ENCODE peak calls at places on chromosome 3, in six cellular contexts. N is T follicular helper cell; M is dorsolateral prefrontal cortex; D is heart left ventricle; J is CD8-positive, alpha-beta T cell; G is D341Med. X is an unnamed sample.

GRCh38 chr3:12483872-12484197 is 445 bp upstream of the TSEN2 start:
- DNase-seq in M (no peak), G (no peak), J (no peak), D (no peak), N (no peak), X (no peak)

GRCh38 chr3:183513046-183513706 is 42.3 kb downstream of the KLHL6 start:
- DNase-seq in N (peak), D (no peak), M (no peak), G (no peak), J (peak), X (peak)

GRCh38 chr3:55571913-55572312 is 84.8 kb upstream of the WNT5A start:
- DNase-seq in N (no peak), D (peak), G (no peak), M (peak), J (no peak), X (no peak)

GRCh38 chr3:48190911-48191310 is 2.7 kb upstream of the CDC25A start:
- DNase-seq in J (no peak), M (no peak), D (no peak), G (no peak), N (no peak), X (no peak)

GRCh38 chr3:185046623-185047022 is 106.2 kb downstream of the C3orf70 start:
- DNase-seq in J (no peak), M (no peak), N (no peak), G (no peak), D (no peak), X (no peak)

GRCh38 chr3:14806641-14807263 is 12.0 kb upstream of the FGD5 start:
- DNase-seq in J (no peak), G (no peak), M (no peak), N (no peak), D (peak), X (no peak)

GRCh38 chr3:99869621-99870020 is 52.0 kb downstream of the CMSS1 start:
- DNase-seq in J (no peak), D (no peak), N (no peak), G (no peak), M (no peak), X (no peak)

GRCh38 chr3:172466553-172467130 is 18.4 kb upstream of the GHSR start:
- DNase-seq in J (no peak), D (no peak), M (no peak), N (no peak), G (no peak), X (no peak)

GRCh38 chr3:37096972-37097371 is 77.4 kb downstream of the LRRFIP2 start:
- DNase-seq in N (no peak), D (no peak), G (no peak), J (no peak), M (no peak), X (no peak)

GRCh38 chr3:134087046-134087974 is 57.6 kb upstream of the SLCO2A1 start:
- DNase-seq in M (no peak), G (no peak), N (no peak), J (no peak), D (no peak), X (no peak)

GRCh38 chr3:124780767-124781485 is 50.7 kb downstream of the UMPS start:
- DNase-seq in J (no peak), N (no peak), M (no peak), G (no peak), D (peak), X (no peak)

GRCh38 chr3:136297826-136298225 is 47.7 kb downstream of the PCCB start:
- DNase-seq in G (no peak), D (no peak), J (no peak), N (no peak), M (no peak), X (no peak)

GRCh38 chr3:149167898-149168297 is 38.5 kb downstream of the HPS3 start:
- DNase-seq in M (no peak), D (no peak), J (no peak), G (no peak), N (no peak), X (no peak)

GRCh38 chr3:123899300-123899865 is 15.3 kb upstream of the MYLK start:
- DNase-seq in D (no peak), G (no peak), J (no peak), M (no peak), N (no peak), X (no peak)

GRCh38 chr3:146594843-146595482 is 10.2 kb downstream of the PLSCR5 start:
- DNase-seq in M (no peak), J (no peak), D (no peak), G (no peak), N (no peak), X (no peak)

GRCh38 chr3:133843634-133844033 is 38.0 kb downstream of the SRPRB start:
- DNase-seq in J (no peak), D (peak), M (no peak), N (no peak), G (no peak), X (no peak)

GRCh38 chr3:115626006-115626409 is 2.7 kb downstream of the GAP43 start:
- DNase-seq in J (no peak), D (no peak), G (no peak), N (no peak), M (no peak), X (no peak)

GRCh38 chr3:141152801-141153678 is 78.6 kb upstream of the PXYLP1 start:
- DNase-seq in D (peak), N (no peak), J (no peak), G (no peak), M (no peak), X (no peak)

GRCh38 chr3:36679384-36680200 is 84.8 kb downstream of the DCLK3 start:
- DNase-seq in D (no peak), N (no peak), G (no peak), M (no peak), J (no peak), X (no peak)

GRCh38 chr3:121975702-121976302 is 46.2 kb downstream of the ILDR1 start:
- DNase-seq in G (no peak), N (no peak), J (no peak), M (no peak), D (no peak), X (no peak)

GRCh38 chr3:42412526-42413155 is 2.2 kb upstream of the LYZL4 start:
- DNase-seq in G (no peak), N (no peak), J (no peak), D (no peak), M (no peak), X (no peak)

GRCh38 chr3:139292933-139293664 is 50.7 kb upstream of the MRPS22 start:
- DNase-seq in J (no peak), D (no peak), M (no peak), G (no peak), N (no peak), X (no peak)

GRCh38 chr3:53150247-53151085 is 10.5 kb upstream of the PRKCD start:
- DNase-seq in J (no peak), G (no peak), M (no peak), D (peak), N (no peak), X (no peak)

GRCh38 chr3:110969229-110970211 is 102.1 kb upstream of the NECTIN3 start:
- DNase-seq in J (no peak), D (no peak), G (no peak), N (no peak), M (no peak), X (no peak)

GRCh38 chr3:4503050-4503449 is 9.9 kb downstream of the ITPR1 start:
- DNase-seq in J (no peak), M (no peak), N (no peak), D (no peak), G (no peak), X (no peak)

GRCh38 chr3:145692751-145693150 is 468.2 kb downstream of the PLOD2 start:
- DNase-seq in D (no peak), J (no peak), N (no peak), G (no peak), M (no peak), X (no peak)

GRCh38 chr3:188911033-188911850 is 260.5 kb upstream of the TPRG1 start:
- DNase-seq in J (no peak), D (no peak), M (no peak), N (no peak), G (no peak), X (no peak)

GRCh38 chr3:21517184-21517583 is 233.8 kb downstream of the ZNF385D start:
- DNase-seq in G (no peak), D (no peak), M (no peak), J (no peak), N (no peak), X (no peak)

GRCh38 chr3:40456279-40456939 is 730 bp upstream of the RPL14 start:
- DNase-seq in D (no peak), J (no peak), G (no peak), N (no peak), M (no peak), X (no peak)

GRCh38 chr3:160665784-160666526 is 11.0 kb upstream of the ARL14 start:
- DNase-seq in M (no peak), N (no peak), G (no peak), J (no peak), D (no peak), X (no peak)

GRCh38 chr3:8239718-8240698 is 261.6 kb upstream of the LMCD1 start:
- DNase-seq in M (no peak), D (no peak), J (no peak), G (peak), N (peak), X (no peak)

GRCh38 chr3:156694536-156694935 is 20.1 kb downstream of the TIPARP start:
- DNase-seq in M (no peak), D (no peak), G (no peak), J (no peak), N (no peak), X (no peak)

GRCh38 chr3:10330319-10330718 is 9.4 kb upstream of the SEC13 start:
- DNase-seq in G (no peak), M (no peak), N (no peak), J (no peak), D (no peak), X (no peak)

X was measured in CD4-positive, alpha-beta T cell.